ENCODE peak calls at places on chromosomes 3 and 15, in seven cellular contexts. A is heart right ventricle, Y is left ventricle myocardium inferior, G is OCI-LY7, H is pancreas, J is A549, L is GM23248. S is an unnamed sample. For H3K4me1, the result is how much of the 10 kb centered on the place peaks cover.

GRCh38 chr15:67164401-67164791 is 90.1 kb downstream of the AAGAB start:
- DNase-seq in A (peak), G (no peak), Y (no peak), L (no peak), J (no peak), H (no peak), S (peak)

GRCh38 chr15:74651251-74651741 is 35.7 kb downstream of the CLK3 start:
- DNase-seq in L (peak), A (no peak), H (no peak), G (no peak), Y (no peak), J (no peak), S (no peak)

GRCh38 chr15:34837246-34838016 is 42.1 kb upstream of the ACTC1 start:
- DNase-seq in Y (no peak), H (no peak), G (no peak), A (no peak), J (peak), L (peak), S (no peak)

GRCh38 chr15:90184786-90185704 is 16.1 kb upstream of the SEMA4B start:
- DNase-seq in L (peak), A (peak), G (peak), J (peak), H (peak), Y (peak), S (peak)

GRCh38 chr3:73786346-73786807 is 161.6 kb upstream of the PDZRN3 start:
- DNase-seq in Y (no peak), A (peak), L (peak), G (no peak), H (no peak), J (no peak), S (no peak)

GRCh38 chr3:140251678-140252077 is 316.7 kb downstream of the CLSTN2 start:
- DNase-seq in G (no peak), Y (no peak), J (no peak), A (no peak), L (no peak), H (no peak), S (no peak)

GRCh38 chr3:43144811-43145490 is 39.1 kb upstream of the POMGNT2 start:
- DNase-seq in J (no peak), L (peak), H (no peak), G (no peak), A (no peak), Y (no peak), S (no peak)

GRCh38 chr15:28914483-28915023 is 28.8 kb downstream of the APBA2 start:
- DNase-seq in G (no peak), L (no peak), A (no peak), Y (no peak), H (peak), J (no peak), S (peak)

GRCh38 chr15:95944856-95945255 is 385.6 kb upstream of the NR2F2 start:
- DNase-seq in G (no peak), H (no peak), Y (no peak), A (no peak), L (peak), J (no peak), S (no peak)

GRCh38 chr3:186180891-186181471 is 72.1 kb upstream of the ETV5 start:
- DNase-seq in H (no peak), Y (no peak), L (no peak), A (no peak), G (no peak), J (no peak), S (no peak)

GRCh38 chr3:160052385-160053047 is 63.9 kb downstream of the IL12A start:
- DNase-seq in Y (no peak), A (peak), G (no peak), J (no peak), H (no peak), L (peak), S (no peak)

GRCh38 chr3:12822725-12823373 is 18.5 kb downstream of the RPL32 start:
- DNase-seq in L (no peak), G (peak), H (no peak), Y (no peak), A (no peak), J (peak), S (no peak)

GRCh38 chr3:146747051-146747450 is 141.9 kb upstream of the PLSCR5 start:
- DNase-seq in Y (no peak), H (no peak), A (no peak), J (no peak), L (peak), G (no peak), S (no peak)

GRCh38 chr3:116512281-116512680 is 67.0 kb upstream of the LSAMP start:
- DNase-seq in J (no peak), A (no peak), G (no peak), Y (no peak), H (no peak), L (no peak), S (no peak)

GRCh38 chr3:68854170-68854569 is 78.2 kb downstream of the TAFA4 start:
- DNase-seq in G (no peak), Y (no peak), A (no peak), J (no peak), L (no peak), H (no peak), S (no peak)

GRCh38 chr3:64756587-64756986 is 68.8 kb upstream of the ADAMTS9 start:
- DNase-seq in Y (no peak), H (no peak), L (no peak), J (no peak), G (no peak), A (no peak), S (no peak)

GRCh38 chr3:128501431-128501830 is 8.4 kb upstream of the GATA2 start:
- DNase-seq in Y (no peak), G (no peak), H (no peak), A (no peak), L (no peak), J (no peak), S (no peak)

GRCh38 chr15:32685576-32685975 is 32.2 kb upstream of the GREM1 start:
- DNase-seq in J (no peak), L (peak), A (no peak), H (no peak), G (no peak), Y (no peak), S (no peak)

GRCh38 chr3:139522421-139522820 is 17.1 kb downstream of the RBP1 start:
- DNase-seq in L (no peak), G (no peak), Y (no peak), J (no peak), H (no peak), A (no peak), S (no peak)

GRCh38 chr3:123449092-123449985 is 449 bp upstream of the ADCY5 start:
- DNase-seq in J (peak), H (peak), A (peak), G (no peak), Y (peak), L (peak), S (no peak)

GRCh38 chr15:38378162-38378560 is 75.8 kb upstream of the FAM98B start:
- DNase-seq in G (no peak), H (peak), J (no peak), A (peak), Y (peak), L (peak), S (peak)

GRCh38 chr15:74664670-74665069 is 31.2 kb downstream of the EDC3 start:
- DNase-seq in G (no peak), Y (no peak), A (no peak), J (no peak), H (no peak), L (no peak), S (no peak)

GRCh38 chr3:152961323-152961722 is 126.4 kb downstream of the P2RY1 start:
- DNase-seq in H (no peak), Y (no peak), L (peak), G (peak), A (no peak), J (peak), S (no peak)

GRCh38 chr3:174229916-174230315 is 629.2 kb upstream of the NAALADL2 start:
- DNase-seq in H (no peak), L (peak), A (no peak), G (no peak), Y (no peak), J (no peak), S (no peak)

GRCh38 chr3:187210091-187210490 is 12.8 kb downstream of the RTP1 start:
- DNase-seq in H (no peak), Y (no peak), J (no peak), A (no peak), G (no peak), L (no peak), S (no peak)

GRCh38 chr3:195522254-195523023 is 20.7 kb downstream of the PPP1R2 start:
- DNase-seq in A (no peak), J (peak), L (peak), Y (no peak), H (no peak), G (peak), S (no peak)

GRCh38 chr3:197501879-197502620 is 53.7 kb downstream of the BDH1 start:
- DNase-seq in J (no peak), Y (no peak), A (no peak), H (no peak), G (peak), L (peak), S (peak)

GRCh38 chr3:87225659-87226058 is 1.4 kb upstream of the CHMP2B start:
- DNase-seq in J (no peak), Y (no peak), H (no peak), G (no peak), L (peak), A (no peak), S (no peak)
- H3K27ac ChIP-seq in J (no peak), Y (no peak), H (no peak), G (no peak), L (no peak), A (no peak), S (no peak)

GRCh38 chr15:59332009-59332408 is 40.7 kb downstream of the MYO1E start:
- DNase-seq in H (no peak), Y (no peak), J (no peak), G (no peak), L (no peak), A (no peak), S (no peak)
- H3K4me1 ChIP-seq in H (under half), Y (under half), J (half or more), G (under half), L (under half), A (under half), S (under half)

DNA sequence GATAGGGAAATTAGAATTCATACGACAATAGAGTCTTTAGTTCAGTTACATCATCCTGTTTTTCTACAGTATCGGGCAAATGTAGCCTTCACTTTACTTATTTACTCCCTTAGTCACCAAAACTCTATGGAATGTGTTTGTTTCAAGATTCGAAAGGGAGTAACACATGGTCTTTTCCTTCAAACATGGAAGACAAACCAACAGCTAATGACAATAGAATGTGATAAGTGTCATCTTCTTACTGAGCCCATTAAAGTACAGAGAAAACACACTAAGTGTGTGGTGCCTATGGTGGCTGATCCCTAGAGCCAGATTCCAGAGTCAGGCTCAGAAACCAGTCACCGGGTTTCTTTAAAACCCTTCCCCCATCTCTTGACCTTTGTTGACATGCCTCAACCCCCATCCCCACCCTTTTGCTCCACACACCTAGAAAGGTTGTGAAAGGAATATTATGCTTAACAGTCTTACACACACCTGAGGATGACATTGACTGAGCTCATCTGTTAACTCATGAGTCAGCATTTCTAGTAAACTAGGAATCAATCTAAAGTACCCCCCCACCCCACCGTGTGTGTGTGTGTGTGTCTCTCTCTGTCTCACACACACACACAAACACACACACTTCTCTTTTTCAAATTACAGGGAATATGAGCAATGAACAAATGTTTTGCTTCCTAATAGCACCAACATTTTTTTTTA is 549.6 kb upstream of the CCDC54 start:
- DNase-seq in J (no peak), H (no peak), G (no peak), A (no peak), Y (no peak), L (peak), S (no peak)
- H3K27ac ChIP-seq in J (no peak), H (no peak), G (no peak), A (no peak), Y (no peak), L (no peak), S (no peak)

GRCh38 chr3:35670408-35670807 is 31.1 kb downstream of the ARPP21 start:
- DNase-seq in H (no peak), J (no peak), Y (no peak), G (no peak), A (no peak), L (no peak), S (no peak)
- H3K4me1 ChIP-seq in H (under half), J (under half), Y (under half), G (half or more), A (under half), L (under half), S (under half)

GRCh38 chr15:40344631-40345120 is 3.9 kb upstream of the CCDC9B start:
- DNase-seq in Y (no peak), H (peak), J (peak), G (peak), A (peak), L (peak), S (peak)

GRCh38 chr15:40345225-40345866 is 4.6 kb upstream of the CCDC9B start:
- DNase-seq in L (no peak), H (no peak), Y (no peak), G (no peak), A (no peak), J (no peak), S (peak)

GRCh38 chr15:40347559-40348470 is 3.0 kb upstream of the PHGR1 start:
- DNase-seq in L (no peak), A (no peak), Y (no peak), G (no peak), J (no peak), H (no peak), S (peak)

GRCh38 chr15:40346579-40347558 is 4.0 kb upstream of the PHGR1 start:
- DNase-seq in L (no peak), Y (no peak), A (no peak), J (no peak), G (no peak), H (no peak), S (no peak)

GRCh38 chr15:40345867-40346578 is 4.8 kb upstream of the PHGR1 start:
- DNase-seq in L (no peak), A (no peak), G (no peak), H (no peak), Y (no peak), J (no peak), S (peak)
- H3K27ac ChIP-seq in L (no peak), A (no peak), G (no peak), H (no peak), Y (no peak), J (no peak), S (no peak)

GRCh38 chr3:114406286-114406685 is 112.5 kb downstream of the TIGIT start:
- DNase-seq in J (no peak), Y (no peak), L (peak), A (no peak), H (no peak), G (no peak), S (no peak)

GRCh38 chr3:114406922-114407321 is 113.1 kb downstream of the TIGIT start:
- DNase-seq in A (no peak), H (no peak), L (no peak), Y (no peak), G (no peak), J (no peak), S (no peak)

GRCh38 chr3:114411292-114411691 is 117.5 kb downstream of the TIGIT start:
- DNase-seq in L (peak), G (no peak), H (no peak), A (no peak), J (no peak), Y (no peak), S (no peak)

GRCh38 chr3:114409291-114409690 is 115.5 kb downstream of the TIGIT start:
- DNase-seq in H (no peak), L (peak), J (no peak), Y (no peak), A (no peak), G (no peak), S (no peak)

DNA sequence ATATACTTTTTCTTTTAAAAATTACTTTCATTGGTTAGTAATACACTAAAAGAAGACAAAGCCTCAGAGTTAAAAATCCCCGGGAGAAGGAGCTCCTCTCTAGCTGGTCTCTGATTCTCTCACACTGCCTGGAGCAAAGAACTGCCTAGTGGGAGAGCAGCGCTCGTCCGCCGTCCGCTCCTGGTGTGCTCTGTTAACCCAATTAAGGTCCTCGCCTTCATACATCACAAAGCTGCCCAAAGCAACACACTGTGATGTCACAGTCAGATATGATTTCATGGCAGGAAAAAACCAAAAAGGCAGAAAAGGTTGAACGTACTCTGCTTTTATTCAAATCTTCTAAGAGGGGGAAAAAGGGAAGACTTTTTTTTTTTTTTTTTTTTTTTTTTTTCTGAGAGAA is 114.9 kb downstream of the TIGIT start:
- DNase-seq in G (no peak), H (no peak), L (peak), J (no peak), Y (no peak), A (no peak), S (no peak)
- H3K4me1 ChIP-seq in G (under half), H (under half), L (half or more), J (under half), Y (half or more), A (under half), S (under half)

GRCh38 chr15:84894743-84895425 is 10.4 kb downstream of the SLC28A1 start:
- DNase-seq in J (no peak), H (no peak), G (no peak), L (peak), A (no peak), Y (no peak), S (no peak)
- H3K27ac ChIP-seq in J (peak), H (no peak), G (no peak), L (no peak), A (no peak), Y (no peak), S (no peak)